ENCODE peak calls at places on chromosomes 16 and 17, in five cellular contexts. F is NCI-H1092 treated with DMSO at 0.1 percent for 48 hours; X is activated naive CD4-positive, alpha-beta T cell treated with anti-CD3 and anti-CD28 coated beads, Interleukin-2, amount 50 U/mL, for 16 hours; I is RCC 7860; U is stimulated activated CD4-positive, alpha-beta T cell treated with anti-CD3 and anti-CD28 coated beads, Interleukin-4, amount 100 ng/mL, for 24 hours. L is an unnamed sample.

GRCh38 chr16:71412270-71413160 is 29.3 kb downstream of the TLE7 start:
- DNase-seq in F (peak), X (peak), I (peak), U (peak), L (peak)

GRCh38 chr16:51267676-51268075 is 116.6 kb upstream of the SALL1 start:
- DNase-seq in F (no peak), X (no peak), I (no peak), U (no peak), L (no peak)

GRCh38 chr16:29674188-29674587 is 4.8 kb upstream of the QPRT start:
- DNase-seq in F (peak), X (no peak), I (no peak), U (no peak), L (no peak)

GRCh38 chr16:4136229-4136813 is 20.1 kb upstream of the ADCY9 start:
- DNase-seq in F (no peak), X (no peak), I (no peak), U (no peak), L (no peak)

GRCh38 chr17:71032746-71033273 is 863.5 kb downstream of the KCNJ2 start:
- DNase-seq in F (peak), X (no peak), I (no peak), U (no peak), L (no peak)

GRCh38 chr17:73029941-73030340 is 62.5 kb downstream of the SLC39A11 start:
- DNase-seq in F (no peak), X (no peak), I (no peak), U (no peak), L (no peak)

GRCh38 chr17:67322039-67322787 is 44.2 kb downstream of the PSMD12 start:
- DNase-seq in F (no peak), X (no peak), I (no peak), U (no peak), L (no peak)

GRCh38 chr17:77145635-77146632 is 5.2 kb downstream of the SEC14L1 start:
- DNase-seq in F (no peak), X (no peak), I (peak), U (no peak), L (peak)

GRCh38 chr16:2194166-2194834 is 2.1 kb downstream of the CASKIN1 start:
- DNase-seq in F (no peak), X (no peak), I (peak), U (no peak), L (peak)

GRCh38 chr17:69468211-69468610 is 53.7 kb downstream of the MAP2K6 start:
- DNase-seq in F (no peak), X (no peak), I (no peak), U (no peak), L (no peak)

GRCh38 chr17:63029520-63029919 is 63.5 kb downstream of the TANC2 start:
- DNase-seq in F (no peak), X (no peak), I (peak), U (no peak), L (no peak)

GRCh38 chr17:4934173-4934979 is 2.3 kb downstream of the GP1BA start:
- DNase-seq in F (no peak), X (no peak), I (peak), U (no peak), L (peak)

GRCh38 chr17:2705263-2705662 is 6.3 kb downstream of the CLUH start:
- DNase-seq in F (no peak), X (peak), I (no peak), U (no peak), L (peak)

GRCh38 chr17:76678330-76678729 is 32.4 kb downstream of the MXRA7 start:
- DNase-seq in F (no peak), X (no peak), I (no peak), U (peak), L (no peak)

GRCh38 chr17:39894681-39895376 is 23.6 kb downstream of the GSDMB start:
- DNase-seq in F (no peak), X (no peak), I (no peak), U (no peak), L (no peak)

GRCh38 chr17:36057900-36058299 is 6.2 kb upstream of the CCL18 start:
- DNase-seq in F (no peak), X (no peak), I (no peak), U (no peak), L (no peak)

GRCh38 chr16:73321942-73322341 is 274.0 kb upstream of the ZFHX3 start:
- DNase-seq in F (no peak), X (no peak), I (no peak), U (no peak), L (no peak)

GRCh38 chr17:54307326-54307725 is 484.6 kb downstream of the KIF2B start:
- DNase-seq in F (no peak), X (no peak), I (no peak), U (no peak), L (no peak)

GRCh38 chr16:55470533-55471371 is 8.2 kb upstream of the MMP2 start:
- DNase-seq in F (no peak), X (no peak), I (peak), U (no peak), L (no peak)

GRCh38 chr16:54444851-54445523 is 158.4 kb upstream of the IRX3 start:
- DNase-seq in F (no peak), X (no peak), I (no peak), U (no peak), L (no peak)

GRCh38 chr17:10089221-10089799 is 109.1 kb downstream of the GAS7 start:
- DNase-seq in F (no peak), X (no peak), I (no peak), U (no peak), L (no peak)

GRCh38 chr17:36705651-36706436 is 104.5 kb downstream of the MRM1 start:
- DNase-seq in F (peak), X (peak), I (peak), U (peak), L (peak)

GRCh38 chr17:22268214-22268911 is 576.0 kb downstream of the KCNJ18 start:
- DNase-seq in F (no peak), X (no peak), I (no peak), U (no peak), L (no peak)

GRCh38 chr17:73757324-73757942 is 113.2 kb upstream of the SDK2 start:
- DNase-seq in F (peak), X (no peak), I (no peak), U (no peak), L (peak)

GRCh38 chr16:22659933-22660332 is 149.2 kb downstream of the NPIPB5 start:
- DNase-seq in F (peak), X (no peak), I (no peak), U (no peak), L (no peak)

GRCh38 chr16:1308036-1308976 is 1.1 kb upstream of the UBE2I start:
- DNase-seq in F (peak), X (no peak), I (peak), U (no peak), L (no peak)

GRCh38 chr17:77129568-77130301 is 11.0 kb upstream of the SEC14L1 start:
- DNase-seq in F (no peak), X (no peak), I (no peak), U (no peak), L (no peak)

GRCh38 chr16:14405611-14406537 is 224.2 kb downstream of the PARN start:
- DNase-seq in F (no peak), X (peak), I (no peak), U (peak), L (peak)

GRCh38 chr17:73030501-73030911 is 62.0 kb downstream of the SLC39A11 start:
- DNase-seq in F (no peak), X (no peak), I (peak), U (no peak), L (no peak)

GRCh38 chr16:760065-760464 is 469 bp upstream of the MSLN start:
- DNase-seq in F (no peak), X (no peak), I (no peak), U (no peak), L (no peak)